ENCODE peak calls at places on chromosome 11, in eight cellular contexts. Z is A172; L is IMR-90; W is ELR; K is effector CD4-positive, alpha-beta T cell; H is hypothalamus; V is activated CD8-positive, alpha-beta T cell treated with anti-CD3 and anti-CD28 coated beads, Interleukin-2, amount 10 ng/mL, durations not matched to agents 7 days and 5 days; F is adrenal gland. B is an unnamed sample.

GRCh38 chr11:21560466-21560975 is 632.4 kb upstream of the ANO5 start:
- DNase-seq in W (no peak), V (no peak), K (no peak), F (no peak), Z (no peak), H (no peak), L (no peak), B (no peak)

GRCh38 chr11:27720277-27720830 is 20.1 kb upstream of the BDNF start:
- DNase-seq in L (peak), Z (peak), W (peak), H (no peak), K (no peak), V (peak), F (peak), B (peak)

GRCh38 chr11:8309311-8309710 is 45.6 kb upstream of the LMO1 start:
- DNase-seq in Z (no peak), L (no peak), V (peak), F (no peak), H (no peak), W (no peak), K (no peak), B (no peak)

GRCh38 chr11:28482666-28483065 is 374.5 kb downstream of the METTL15 start:
- DNase-seq in K (no peak), W (no peak), H (no peak), F (no peak), V (no peak), L (no peak), Z (no peak), B (no peak)

GRCh38 chr11:33624082-33624481 is 76.5 kb downstream of the C11orf91 start:
- DNase-seq in Z (no peak), F (peak), L (no peak), W (no peak), H (no peak), K (no peak), V (no peak), B (peak)

GRCh38 chr11:10606536-10607208 is 38.2 kb upstream of the LYVE1 start:
- DNase-seq in H (no peak), W (peak), L (peak), V (no peak), K (no peak), Z (no peak), F (no peak), B (peak)

GRCh38 chr11:69368119-69368880 is 74.3 kb downstream of the MYEOV start:
- DNase-seq in L (no peak), V (no peak), H (no peak), W (no peak), F (no peak), Z (peak), K (no peak), B (no peak)

GRCh38 chr11:13061294-13061990 is 52.3 kb downstream of the RASSF10 start:
- DNase-seq in Z (no peak), F (no peak), K (no peak), H (no peak), L (no peak), V (no peak), W (peak), B (no peak)

GRCh38 chr11:92269021-92269420 is 44.4 kb downstream of the FAT3 start:
- DNase-seq in Z (peak), H (no peak), L (peak), F (no peak), W (peak), K (no peak), V (no peak), B (peak)

GRCh38 chr11:75966546-75967287 is 151.7 kb downstream of the UVRAG start:
- DNase-seq in V (no peak), L (peak), Z (peak), K (no peak), W (peak), F (no peak), H (no peak), B (peak)

GRCh38 chr11:64064374-64065140 is 28.8 kb downstream of the FLRT1 start:
- DNase-seq in W (no peak), H (no peak), F (no peak), V (no peak), K (no peak), L (no peak), Z (no peak), B (no peak)

GRCh38 chr11:79982185-79982584 is 541.4 kb upstream of the TENM4 start:
- DNase-seq in L (no peak), F (no peak), V (no peak), Z (no peak), W (no peak), H (no peak), K (no peak), B (no peak)

GRCh38 chr11:10792385-10793068 is 16.2 kb downstream of the EIF4G2 start:
- DNase-seq in L (peak), F (peak), K (peak), H (peak), W (peak), V (peak), Z (peak), B (peak)

GRCh38 chr11:88231894-88232482 is 56.7 kb upstream of the RAB38 start:
- DNase-seq in F (peak), H (no peak), L (peak), Z (peak), W (peak), K (no peak), V (peak), B (peak)

GRCh38 chr11:45568031-45568430 is 97.4 kb downstream of the CHST1 start:
- DNase-seq in H (no peak), V (no peak), F (no peak), L (no peak), K (no peak), W (no peak), Z (no peak), B (peak)

GRCh38 chr11:79331251-79331901 is 109.5 kb downstream of the TENM4 start:
- DNase-seq in Z (no peak), V (no peak), L (no peak), H (no peak), W (no peak), F (no peak), K (no peak), B (no peak)

GRCh38 chr11:35980646-35981402 is 37.0 kb downstream of the LDLRAD3 start:
- DNase-seq in W (no peak), K (no peak), H (no peak), V (no peak), F (no peak), Z (no peak), L (peak), B (peak)

GRCh38 chr11:36010010-36010740 is 66.3 kb downstream of the LDLRAD3 start:
- DNase-seq in V (no peak), H (no peak), K (no peak), F (no peak), W (no peak), Z (no peak), L (peak), B (peak)

GRCh38 chr11:46641639-46642038 is 24.3 kb downstream of the ATG13 start:
- DNase-seq in V (no peak), H (no peak), Z (no peak), K (no peak), L (no peak), F (peak), W (no peak), B (no peak)

B was measured in LHCN-M2.